ENCODE peak calls at places on chromosomes 11 and 22, in ten cellular contexts. L is breast epithelium, R is adrenal gland, G is heart left ventricle, P is sigmoid colon, X is upper lobe of left lung, W is IMR-90, E is stomach, J is A549, Q is esophagus squamous epithelium. U is an unnamed sample.

GRCh38 chr11:134792044-134792443 is 380.0 kb upstream of the B3GAT1 start:
- DNase-seq in L (no peak), R (no peak), G (no peak), P (no peak), X (no peak), W (peak), E (no peak), J (no peak), Q (no peak), U (no peak)

GRCh38 chr22:28952857-28953256 is 69.5 kb downstream of the ZNRF3 start:
- DNase-seq in L (no peak), R (peak), G (no peak), P (no peak), X (peak), W (peak), E (no peak), J (no peak), Q (no peak), U (no peak)

GRCh38 chr22:46866591-46866990 is 104.1 kb downstream of the TBC1D22A start:
- DNase-seq in L (no peak), R (no peak), G (no peak), P (no peak), X (no peak), W (peak), E (no peak), J (no peak), Q (no peak), U (no peak)

GRCh38 chr22:29267462-29267857 is 321 bp downstream of the RHBDD3 start:
- DNase-seq in L (no peak), R (no peak), G (no peak), P (no peak), X (no peak), W (no peak), E (no peak), J (no peak), Q (no peak), U (no peak)

GRCh38 chr22:23984430-23984829 is 4.5 kb downstream of the GSTT2 start:
- DNase-seq in L (no peak), R (peak), G (no peak), P (no peak), X (no peak), W (peak), E (no peak), J (peak), Q (no peak), U (peak)

GRCh38 chr11:128902515-128903066 is 11.4 kb downstream of the KCNJ5 start:
- DNase-seq in L (no peak), R (peak), G (no peak), P (no peak), X (no peak), W (peak), E (no peak), J (no peak), Q (no peak), U (no peak)

GRCh38 chr11:119101367-119101758 is 290 bp downstream of the DPAGT1 start:
- DNase-seq in L (no peak), R (no peak), G (no peak), P (no peak), X (peak), W (no peak), E (no peak), J (peak), Q (no peak), U (no peak)

GRCh38 chr22:24443668-24444067 is 16.3 kb downstream of the ADORA2A start:
- DNase-seq in L (no peak), R (no peak), G (no peak), P (no peak), X (no peak), W (no peak), E (no peak), J (no peak), Q (no peak), U (no peak)

GRCh38 chr11:118230088-118230487 is 5.3 kb upstream of the JAML start:
- DNase-seq in L (no peak), R (no peak), G (no peak), P (no peak), X (no peak), W (no peak), E (no peak), J (no peak), Q (no peak), U (no peak)

GRCh38 chr11:11157201-11157600 is 195.8 kb downstream of the CSNK2A3 start:
- DNase-seq in L (no peak), R (peak), G (peak), P (no peak), X (no peak), W (peak), E (no peak), J (peak), Q (no peak), U (no peak)

GRCh38 chr22:41831828-41832552 is 915 bp upstream of the SREBF2 start:
- DNase-seq in L (no peak), R (no peak), G (no peak), P (no peak), X (no peak), W (peak), E (no peak), J (no peak), Q (no peak), U (no peak)

GRCh38 chr22:24699861-24700260 is 74.7 kb downstream of the PIWIL3 start:
- DNase-seq in L (no peak), R (no peak), G (no peak), P (no peak), X (peak), W (no peak), E (no peak), J (no peak), Q (no peak), U (no peak)

GRCh38 chr11:110711448-110711775 is 825 bp downstream of the ARHGAP20 start:
- DNase-seq in L (no peak), R (no peak), G (no peak), P (no peak), X (no peak), W (no peak), E (no peak), J (no peak), Q (no peak), U (no peak)

GRCh38 chr11:134372961-134373360 is 39.1 kb downstream of the B3GAT1 start:
- DNase-seq in L (no peak), R (no peak), G (peak), P (peak), X (no peak), W (no peak), E (no peak), J (no peak), Q (no peak), U (no peak)

GRCh38 chr11:75577198-75577597 is 15.1 kb downstream of the SERPINH1 start:
- DNase-seq in L (no peak), R (peak), G (no peak), P (no peak), X (no peak), W (peak), E (peak), J (peak), Q (no peak), U (no peak)

GRCh38 chr11:10418259-10418949 is 36.7 kb upstream of the AMPD3 start:
- DNase-seq in L (no peak), R (no peak), G (no peak), P (no peak), X (no peak), W (peak), E (no peak), J (no peak), Q (no peak), U (no peak)

GRCh38 chr11:79973701-79974626 is 533.1 kb upstream of the TENM4 start:
- DNase-seq in L (no peak), R (peak), G (no peak), P (no peak), X (peak), W (peak), E (no peak), J (no peak), Q (no peak), U (no peak)

GRCh38 chr11:79439893-79440450 is 858 bp downstream of the TENM4 start:
- DNase-seq in L (no peak), R (peak), G (peak), P (peak), X (no peak), W (no peak), E (no peak), J (no peak), Q (no peak), U (no peak)

GRCh38 chr11:5280582-5281102 is 10.9 kb upstream of the HBE1 start:
- DNase-seq in L (no peak), R (peak), G (peak), P (no peak), X (peak), W (peak), E (peak), J (peak), Q (no peak), U (no peak)

GRCh38 chr22:48719978-48720661 is 1107.6 kb downstream of the BRD1 start:
- DNase-seq in L (no peak), R (no peak), G (no peak), P (peak), X (no peak), W (no peak), E (no peak), J (no peak), Q (no peak), U (no peak)

GRCh38 chr11:129992161-129992944 is 10.3 kb downstream of the PRDM10 start:
- DNase-seq in L (peak), R (peak), G (no peak), P (no peak), X (peak), W (peak), E (peak), J (peak), Q (no peak), U (no peak)

GRCh38 chr11:75778962-75779361 is 10.4 kb downstream of the DGAT2 start:
- DNase-seq in L (no peak), R (no peak), G (no peak), P (no peak), X (no peak), W (no peak), E (no peak), J (no peak), Q (no peak), U (no peak)

GRCh38 chr11:2685566-2686359 is 14.0 kb downstream of the KCNQ1OT1 start:
- DNase-seq in L (no peak), R (no peak), G (no peak), P (peak), X (no peak), W (no peak), E (no peak), J (no peak), Q (no peak), U (no peak)

GRCh38 chr11:108933630-108934029 is 268.8 kb downstream of the DDX10 start:
- DNase-seq in L (no peak), R (no peak), G (no peak), P (no peak), X (no peak), W (peak), E (no peak), J (no peak), Q (no peak), U (no peak)

GRCh38 chr22:37804886-37805857 is 2.6 kb upstream of the GCAT start:
- DNase-seq in L (peak), R (peak), G (peak), P (peak), X (peak), W (peak), E (peak), J (peak), Q (no peak), U (peak)

GRCh38 chr11:39374963-39375698 is 2084.3 kb downstream of the LRRC4C start:
- DNase-seq in L (no peak), R (no peak), G (no peak), P (no peak), X (no peak), W (peak), E (no peak), J (peak), Q (no peak), U (no peak)

GRCh38 chr22:38214248-38215056 is 12.7 kb downstream of the MAFF start:
- DNase-seq in L (peak), R (peak), G (peak), P (peak), X (peak), W (peak), E (peak), J (no peak), Q (no peak), U (no peak)

GRCh38 chr11:8720868-8721739 is 38.5 kb downstream of the RPL27A start:
- DNase-seq in L (no peak), R (no peak), G (no peak), P (no peak), X (peak), W (no peak), E (peak), J (no peak), Q (no peak), U (no peak)

GRCh38 chr11:69123593-69124545 is 31.9 kb upstream of the SMIM38 start:
- DNase-seq in L (no peak), R (no peak), G (no peak), P (no peak), X (no peak), W (no peak), E (no peak), J (peak), Q (no peak), U (no peak)
- H3K4me3 ChIP-seq in L (no peak), R (peak), G (no peak), P (no peak), X (no peak), W (no peak), E (no peak), J (peak), Q (no peak), U (no peak)

GRCh38 chr11:19394525-19395016 is 153.8 kb upstream of the E2F8 start:
- DNase-seq in L (no peak), R (no peak), G (no peak), P (no peak), X (no peak), W (no peak), E (no peak), J (no peak), Q (no peak), U (no peak)
- H3K27ac ChIP-seq in L (no peak), R (no peak), G (no peak), P (no peak), X (no peak), W (no peak), E (no peak), J (no peak), Q (no peak), U (no peak)

DNA sequence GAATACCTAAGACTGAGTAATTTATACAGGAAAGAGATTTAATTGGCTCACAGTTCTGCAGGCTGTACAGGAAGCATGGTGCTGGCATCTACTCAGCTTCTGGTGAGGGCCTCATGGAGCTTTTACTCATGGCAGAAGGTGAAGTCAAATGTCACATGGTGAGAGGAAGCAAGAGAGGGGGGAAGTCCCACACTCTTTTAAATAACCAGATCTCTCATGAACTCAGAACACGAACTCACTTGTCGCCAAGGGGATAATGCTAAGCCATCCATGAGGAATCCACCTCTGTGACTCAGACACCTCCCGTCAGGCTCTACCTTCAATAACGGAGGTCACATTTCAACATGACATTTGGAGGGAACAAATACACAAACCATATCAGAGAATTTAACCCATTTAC is 42.2 kb downstream of the BIRC2 start:
- DNase-seq in L (no peak), R (no peak), G (no peak), P (no peak), X (no peak), W (no peak), E (no peak), J (no peak), Q (no peak), U (no peak)
- TF ChIP-seq POLR2A in L (no peak), R (no peak), G (no peak), P (no peak), X (no peak), W (no peak), E (no peak), J (no peak), Q (no peak), U (no peak)

GRCh38 chr11:66408488-66409214 is 12.2 kb upstream of the NPAS4 start:
- DNase-seq in L (peak), R (peak), G (peak), P (peak), X (peak), W (peak), E (peak), J (peak), Q (no peak), U (no peak)
- H3K4me3 ChIP-seq in L (peak), R (peak), G (peak), P (peak), X (no peak), W (peak), E (peak), J (peak), Q (peak), U (peak)

DNA sequence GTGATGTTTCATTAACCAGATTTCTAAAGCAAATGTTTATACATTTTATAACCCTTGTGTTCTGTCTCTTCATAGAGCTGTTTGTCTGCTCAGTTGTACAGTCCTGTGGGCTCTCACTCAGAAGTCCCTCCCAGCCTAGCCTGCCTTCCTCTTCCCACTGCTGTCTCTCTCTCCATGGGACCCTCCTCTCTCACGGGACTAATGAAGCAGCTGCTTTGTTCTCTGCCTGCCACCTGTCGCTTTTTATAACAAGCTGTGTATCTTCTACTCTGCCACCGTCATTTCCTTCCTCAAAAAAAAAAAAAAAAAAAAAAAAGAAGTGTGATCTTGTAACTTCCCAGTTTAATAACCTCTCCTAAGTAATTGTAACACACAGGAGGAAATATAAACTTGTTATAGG is 92.2 kb upstream of the ALKBH3 start:
- DNase-seq in L (no peak), R (peak), G (no peak), P (no peak), X (peak), W (no peak), E (no peak), J (no peak), Q (no peak), U (no peak)
- H3K27ac ChIP-seq in L (no peak), R (no peak), G (no peak), P (no peak), X (no peak), W (no peak), E (peak), J (no peak), Q (no peak), U (no peak)

GRCh38 chr22:21623402-21623970 is 6.3 kb downstream of the YDJC start:
- DNase-seq in L (no peak), R (no peak), G (no peak), P (no peak), X (no peak), W (no peak), E (no peak), J (no peak), Q (no peak), U (no peak)
- TF ChIP-seq POLR2A in L (no peak), R (no peak), G (no peak), P (no peak), X (no peak), W (no peak), E (no peak), J (no peak), Q (no peak), U (no peak)

DNA sequence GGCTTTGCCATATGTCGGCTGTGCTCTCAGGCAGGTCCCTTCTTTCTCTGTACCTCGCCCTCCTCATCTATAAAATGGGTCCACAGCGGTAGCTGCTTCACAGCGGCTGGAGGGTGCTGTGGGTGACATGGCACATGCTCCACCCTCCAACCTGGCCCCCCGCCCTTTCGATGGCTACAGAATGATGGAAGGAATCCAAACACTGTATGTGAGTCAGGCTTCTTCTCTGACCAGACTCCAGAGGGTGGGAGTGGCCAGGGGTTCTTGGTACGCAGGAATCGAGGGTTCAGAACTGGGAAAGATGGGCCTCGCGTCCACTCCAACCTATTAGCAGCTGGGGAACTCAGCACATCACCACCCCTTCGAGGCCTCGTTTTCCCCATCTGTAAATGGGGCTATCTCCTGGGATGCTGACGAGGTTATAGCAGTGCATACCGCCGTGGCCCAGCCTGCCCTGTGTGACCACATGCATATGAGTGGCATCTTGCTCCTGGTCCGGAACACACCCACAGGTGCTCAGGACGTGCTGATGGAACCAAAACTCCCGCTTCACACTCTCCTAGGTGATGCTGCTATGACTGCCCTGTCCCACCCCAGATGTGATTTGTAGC is 26.4 kb downstream of the MN1 start:
- DNase-seq in L (no peak), R (no peak), G (no peak), P (no peak), X (no peak), W (peak), E (no peak), J (no peak), Q (no peak), U (no peak)
- H3K4me3 ChIP-seq in L (no peak), R (no peak), G (no peak), P (no peak), X (no peak), W (no peak), E (no peak), J (no peak), Q (peak), U (no peak)

GRCh38 chr11:59223177-59223576 is 10.4 kb upstream of the MPEG1 start:
- DNase-seq in L (no peak), R (no peak), G (no peak), P (no peak), X (no peak), W (no peak), E (no peak), J (no peak), Q (no peak), U (no peak)
- H3K27ac ChIP-seq in L (peak), R (no peak), G (no peak), P (peak), X (peak), W (no peak), E (peak), J (no peak), Q (peak), U (no peak)

GRCh38 chr11:57792060-57792541 is 30.5 kb downstream of the CTNND1 start:
- DNase-seq in L (peak), R (peak), G (peak), P (peak), X (peak), W (peak), E (peak), J (no peak), Q (peak), U (no peak)
- TF ChIP-seq POLR2A in L (no peak), R (no peak), G (no peak), P (no peak), X (no peak), W (no peak), E (no peak), J (no peak), Q (no peak), U (no peak)

GRCh38 chr11:46343520-46343919 is 3.7 kb upstream of the DGKZ start:
- DNase-seq in L (no peak), R (no peak), G (no peak), P (no peak), X (no peak), W (no peak), E (no peak), J (no peak), Q (no peak), U (no peak)

GRCh38 chr11:46341454-46341853 is 5.8 kb upstream of the DGKZ start:
- DNase-seq in L (no peak), R (no peak), G (no peak), P (no peak), X (no peak), W (no peak), E (no peak), J (no peak), Q (no peak), U (no peak)

GRCh38 chr11:46345131-46345597 is 2.1 kb upstream of the DGKZ start:
- DNase-seq in L (no peak), R (peak), G (peak), P (no peak), X (peak), W (no peak), E (no peak), J (no peak), Q (no peak), U (no peak)

GRCh38 chr11:46339816-46340215 is 7.4 kb upstream of the DGKZ start:
- DNase-seq in L (no peak), R (peak), G (peak), P (no peak), X (no peak), W (no peak), E (no peak), J (no peak), Q (no peak), U (no peak)

GRCh38 chr11:46342237-46342636 is 5.0 kb upstream of the DGKZ start:
- DNase-seq in L (no peak), R (peak), G (peak), P (no peak), X (peak), W (no peak), E (no peak), J (no peak), Q (no peak), U (no peak)
- H3K4me3 ChIP-seq in L (no peak), R (no peak), G (no peak), P (no peak), X (no peak), W (no peak), E (no peak), J (no peak), Q (no peak), U (no peak)